ENCODE peak calls at places on chromosomes 16 and 17, in seven cellular contexts. T, K, U, G, C, W and N are unnamed samples. For H3K27me3, the result is how much of the 10 kb centered on the place peaks cover.

GRCh38 chr16:27839419-27839818 is 224.1 kb downstream of the GSG1L start:
- DNase-seq in T (peak), K (no peak), U (peak), G (no peak), C (no peak), W (no peak), N (no peak)

GRCh38 chr17:50297407-50297865 is 23.2 kb downstream of the TMEM92 start:
- DNase-seq in T (peak), K (peak), U (no peak), G (peak), C (peak), W (peak), N (peak)

GRCh38 chr17:18917506-18918032 is 34.4 kb upstream of the SLC5A10 start:
- DNase-seq in T (no peak), K (no peak), U (no peak), G (no peak), C (no peak), W (no peak), N (no peak)

GRCh38 chr17:30905742-30906100 is 317 bp downstream of the TEFM start:
- DNase-seq in T (no peak), K (no peak), U (no peak), G (no peak), C (no peak), W (no peak), N (no peak)

GRCh38 chr16:88911148-88911945 is 44.9 kb upstream of the PABPN1L start:
- DNase-seq in T (no peak), K (no peak), U (no peak), G (no peak), C (no peak), W (no peak), N (no peak)

GRCh38 chr17:41734139-41734948 is at the start of gene HAP1:
- DNase-seq in T (peak), K (no peak), U (no peak), G (peak), C (no peak), W (peak), N (no peak)

GRCh38 chr17:63842173-63842539 is 329 bp downstream of the SMARCD2 start:
- DNase-seq in T (peak), K (peak), U (peak), G (peak), C (no peak), W (peak), N (no peak)

GRCh38 chr17:76529224-76529642 is 8.3 kb downstream of the CYGB start:
- DNase-seq in T (no peak), K (peak), U (peak), G (peak), C (no peak), W (peak), N (no peak)

GRCh38 chr16:21610006-21610544 is 10.7 kb downstream of the METTL9 start:
- DNase-seq in T (peak), K (no peak), U (no peak), G (no peak), C (no peak), W (no peak), N (no peak)

GRCh38 chr16:77951788-77952187 is 70.6 kb upstream of the CLEC3A start:
- DNase-seq in T (peak), K (no peak), U (no peak), G (peak), C (no peak), W (no peak), N (no peak)

GRCh38 chr17:63442549-63443035 is 3.5 kb downstream of the CYB561 start:
- DNase-seq in T (peak), K (no peak), U (no peak), G (no peak), C (no peak), W (no peak), N (no peak)

GRCh38 chr17:62919388-62919787 is 46.6 kb upstream of the TANC2 start:
- DNase-seq in T (no peak), K (no peak), U (peak), G (no peak), C (no peak), W (no peak), N (no peak)

GRCh38 chr17:21157586-21158370 is 31.0 kb downstream of the DHRS7B start:
- DNase-seq in T (no peak), K (no peak), U (no peak), G (no peak), C (no peak), W (no peak), N (no peak)

GRCh38 chr16:70508752-70509151 is 14.6 kb downstream of the COG4 start:
- DNase-seq in T (no peak), K (no peak), U (no peak), G (no peak), C (no peak), W (no peak), N (no peak)

GRCh38 chr17:10713336-10713735 is 15.9 kb downstream of the ADPRM start:
- DNase-seq in T (no peak), K (no peak), U (no peak), G (no peak), C (no peak), W (no peak), N (no peak)

GRCh38 chr17:18141210-18141803 is 32.8 kb downstream of the MYO15A start:
- DNase-seq in T (peak), K (peak), U (peak), G (peak), C (no peak), W (no peak), N (no peak)

GRCh38 chr17:35603674-35604073 is 16.6 kb downstream of the AP2B1 start:
- DNase-seq in T (no peak), K (no peak), U (no peak), G (no peak), C (no peak), W (no peak), N (no peak)

GRCh38 chr17:18026408-18026776 is 12.6 kb downstream of the ATPAF2 start:
- DNase-seq in T (no peak), K (no peak), U (peak), G (peak), C (peak), W (peak), N (no peak)

GRCh38 chr17:27207073-27207511 is 86.8 kb upstream of the WSB1 start:
- DNase-seq in T (no peak), K (no peak), U (peak), G (no peak), C (no peak), W (no peak), N (no peak)

GRCh38 chr16:56631832-56632159 is 663 bp upstream of the MT1M start:
- DNase-seq in T (no peak), K (no peak), U (no peak), G (no peak), C (no peak), W (no peak), N (no peak)

GRCh38 chr16:56632160-56632847 is at the start of gene MT1M:
- DNase-seq in T (peak), K (peak), U (no peak), G (peak), C (no peak), W (peak), N (no peak)

GRCh38 chr16:56631197-56631596 is 1.3 kb upstream of the MT1M start:
- DNase-seq in T (no peak), K (no peak), U (no peak), G (no peak), C (no peak), W (no peak), N (no peak)

GRCh38 chr16:56633535-56633934 is 1.1 kb downstream of the MT1M start:
- DNase-seq in T (no peak), K (no peak), U (no peak), G (no peak), C (no peak), W (no peak), N (no peak)

DNA sequence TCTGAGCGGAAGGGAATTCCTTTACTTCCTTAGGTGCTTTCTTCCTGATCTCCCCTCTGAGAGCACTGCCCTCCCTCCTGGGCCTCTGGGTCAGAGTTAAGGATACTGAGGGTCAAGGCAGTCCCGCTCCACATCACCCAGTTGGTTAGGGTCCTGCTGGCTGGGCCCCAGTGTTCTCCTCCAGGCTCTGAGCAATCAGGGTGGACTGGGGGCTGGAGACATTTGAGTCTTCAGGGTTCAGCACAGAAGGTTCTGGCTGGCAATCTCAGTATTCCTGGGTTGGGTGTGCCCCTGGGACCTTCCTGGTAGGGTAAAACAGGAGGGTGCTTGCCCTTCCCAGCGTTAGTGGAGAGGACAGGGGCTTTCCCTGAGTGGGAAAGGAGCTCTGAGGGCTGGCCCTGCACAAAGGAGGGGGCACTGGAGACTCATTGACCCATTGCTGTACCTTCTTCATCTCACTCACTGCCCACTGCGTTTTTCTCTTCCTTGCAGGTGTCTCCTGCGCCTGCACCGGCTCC is 448 bp downstream of the MT1M start:
- DNase-seq in T (no peak), K (no peak), U (no peak), G (no peak), C (no peak), W (no peak), N (no peak)
- H3K27ac ChIP-seq in T (no peak), K (peak), U (no peak), G (peak), C (no peak), W (peak), N (no peak)

GRCh38 chr17:48621410-48622387 is 4.5 kb downstream of the HOXB9 start:
- DNase-seq in T (no peak), K (no peak), U (no peak), G (no peak), C (no peak), W (no peak), N (no peak)
- H3K27me3 ChIP-seq in T (half or more), K (under half), U (half or more), G (half or more), C (half or more), W (under half), N (half or more)

DNA sequence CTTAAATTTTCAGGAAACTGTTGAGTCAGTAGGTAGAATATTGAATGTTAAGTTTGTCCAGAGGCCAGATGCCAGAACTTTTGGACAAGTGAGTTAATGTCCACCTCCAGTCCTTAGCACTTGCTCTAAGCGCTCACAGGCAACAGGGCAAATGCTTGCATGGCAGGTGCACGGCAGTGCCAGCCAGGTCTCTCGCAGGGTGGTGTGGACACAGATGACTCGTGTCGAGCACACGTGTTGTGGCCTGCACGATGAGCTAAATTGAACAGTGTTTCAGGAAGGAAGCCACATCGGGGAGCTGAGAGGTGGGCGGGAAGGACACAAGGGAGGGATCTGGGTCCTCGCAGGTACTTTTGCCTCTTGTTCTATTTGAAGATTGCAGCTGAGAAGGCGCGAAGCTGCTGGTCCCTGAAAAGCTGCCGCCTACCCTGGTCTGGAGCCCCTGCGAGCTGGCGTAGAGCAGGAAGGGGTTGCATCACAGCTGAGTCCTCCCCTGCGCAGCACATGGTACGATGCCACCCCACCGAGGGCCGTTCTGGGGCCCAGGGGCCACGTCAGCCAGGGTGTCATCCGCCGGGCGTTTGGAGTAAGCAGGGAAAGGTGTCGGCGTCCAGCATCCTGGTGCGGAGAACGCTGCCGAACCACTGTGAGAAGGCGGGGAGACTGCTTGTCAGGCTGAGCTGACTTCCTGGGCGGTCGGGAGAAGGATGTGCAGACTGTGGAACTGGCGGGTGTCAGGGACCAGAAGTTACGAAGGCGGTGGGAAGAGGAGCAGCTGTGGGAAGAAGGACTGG is 6.3 kb downstream of the RAB40C start:
- DNase-seq in T (no peak), K (no peak), U (no peak), G (peak), C (no peak), W (no peak), N (no peak)
- H3K27ac ChIP-seq in T (no peak), K (no peak), U (no peak), G (peak), C (no peak), W (peak), N (no peak)

DNA sequence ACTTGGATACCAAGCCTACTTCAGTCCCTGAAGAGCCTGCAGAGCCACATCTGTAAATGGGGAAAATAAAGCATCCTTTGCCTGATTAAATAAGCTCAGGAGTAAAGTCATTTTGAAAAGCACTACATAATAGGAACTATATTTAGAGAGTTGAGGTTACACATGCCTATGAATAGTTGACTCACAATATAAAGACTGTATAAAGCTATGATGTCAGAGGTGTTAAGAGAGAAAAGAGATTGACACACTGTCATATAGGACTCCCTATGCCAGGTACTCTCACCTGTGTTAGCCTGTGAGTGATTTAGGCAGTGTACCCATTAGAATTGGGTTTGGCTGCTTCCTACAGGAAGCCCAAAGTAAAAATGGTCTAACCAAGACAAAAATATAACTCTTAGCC is 87.7 kb upstream of the CRHR1 start:
- DNase-seq in T (no peak), K (no peak), U (no peak), G (no peak), C (no peak), W (no peak), N (no peak)
- H3K27me3 ChIP-seq in T (under half), K (under half), U (under half), G (under half), C (under half), W (under half), N (under half)

GRCh38 chr16:4801962-4802658 is at the start of gene ROGDI:
- DNase-seq in T (peak), K (peak), U (peak), G (peak), C (peak), W (peak), N (peak)
- H3K27ac ChIP-seq in T (peak), K (peak), U (peak), G (peak), C (peak), W (peak), N (peak)

DNA sequence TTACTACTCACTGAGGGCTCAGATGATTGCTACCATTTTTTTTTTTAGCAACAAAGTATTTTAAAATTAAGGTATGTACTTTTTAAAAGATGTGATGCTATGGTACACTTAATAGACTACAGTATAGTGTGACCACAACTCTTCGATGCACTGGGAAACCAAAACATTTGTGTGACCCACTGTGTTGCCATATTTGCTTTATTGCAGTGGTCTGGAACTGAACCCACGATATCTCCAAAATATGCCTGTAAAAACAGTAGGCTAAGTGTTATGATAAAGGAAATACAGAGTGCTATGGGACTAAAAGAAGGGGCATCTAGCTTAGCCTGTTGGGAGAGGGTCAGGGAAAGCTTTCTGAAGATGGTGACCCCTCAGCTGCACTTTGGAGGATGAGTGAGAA is 41.6 kb upstream of the HNF1B start:
- DNase-seq in T (no peak), K (no peak), U (no peak), G (no peak), C (no peak), W (no peak), N (no peak)
- H3K27me3 ChIP-seq in T (under half), K (under half), U (under half), G (under half), C (under half), W (under half), N (under half)

GRCh38 chr17:80730739-80731138 is 186.1 kb downstream of the RPTOR start:
- DNase-seq in T (no peak), K (no peak), U (no peak), G (no peak), C (no peak), W (no peak), N (no peak)

GRCh38 chr17:80729016-80729415 is 184.4 kb downstream of the RPTOR start:
- DNase-seq in T (no peak), K (no peak), U (no peak), G (no peak), C (no peak), W (no peak), N (no peak)

GRCh38 chr17:80732268-80732667 is 187.6 kb downstream of the RPTOR start:
- DNase-seq in T (peak), K (no peak), U (peak), G (no peak), C (no peak), W (no peak), N (no peak)

GRCh38 chr17:80727409-80727755 is 182.7 kb downstream of the RPTOR start:
- DNase-seq in T (no peak), K (no peak), U (no peak), G (no peak), C (no peak), W (no peak), N (no peak)

DNA sequence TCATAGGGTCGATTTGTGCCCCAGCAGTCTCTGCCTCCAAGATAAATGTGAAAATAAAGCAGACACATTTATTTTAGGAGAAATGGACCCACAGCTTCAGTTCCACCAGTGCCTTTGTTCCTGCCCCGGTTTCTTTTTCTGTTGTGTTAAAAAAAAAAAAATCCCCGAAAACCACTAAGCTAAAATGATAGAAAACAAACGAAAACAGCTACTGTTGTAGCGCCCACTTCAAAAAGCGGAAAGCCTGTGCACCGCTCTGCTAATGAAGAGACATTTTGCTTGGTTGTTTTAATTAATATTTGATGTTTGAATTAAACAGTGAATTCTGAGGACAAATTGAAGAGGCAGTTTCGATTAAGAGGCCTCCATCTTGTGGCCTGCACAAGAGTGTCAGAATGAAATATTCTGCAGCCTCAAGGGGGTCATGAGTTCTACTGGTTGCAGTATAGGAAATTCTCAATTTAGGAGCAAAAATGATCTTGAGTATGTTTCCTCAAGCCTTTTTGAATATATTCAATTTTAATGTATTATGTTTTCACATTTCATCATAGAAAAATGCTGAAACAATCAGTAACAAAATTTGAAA is 186.7 kb downstream of the RPTOR start:
- DNase-seq in T (no peak), K (no peak), U (no peak), G (no peak), C (no peak), W (no peak), N (no peak)
- H3K27ac ChIP-seq in T (no peak), K (no peak), U (no peak), G (no peak), C (peak), W (no peak), N (peak)

GRCh38 chr16:85128079-85128837 is 16.0 kb upstream of the CIBAR2 start:
- DNase-seq in T (no peak), K (no peak), U (no peak), G (no peak), C (no peak), W (no peak), N (no peak)
- H3K27me3 ChIP-seq in T (under half), K (under half), U (under half), G (under half), C (under half), W (under half), N (under half)

DNA sequence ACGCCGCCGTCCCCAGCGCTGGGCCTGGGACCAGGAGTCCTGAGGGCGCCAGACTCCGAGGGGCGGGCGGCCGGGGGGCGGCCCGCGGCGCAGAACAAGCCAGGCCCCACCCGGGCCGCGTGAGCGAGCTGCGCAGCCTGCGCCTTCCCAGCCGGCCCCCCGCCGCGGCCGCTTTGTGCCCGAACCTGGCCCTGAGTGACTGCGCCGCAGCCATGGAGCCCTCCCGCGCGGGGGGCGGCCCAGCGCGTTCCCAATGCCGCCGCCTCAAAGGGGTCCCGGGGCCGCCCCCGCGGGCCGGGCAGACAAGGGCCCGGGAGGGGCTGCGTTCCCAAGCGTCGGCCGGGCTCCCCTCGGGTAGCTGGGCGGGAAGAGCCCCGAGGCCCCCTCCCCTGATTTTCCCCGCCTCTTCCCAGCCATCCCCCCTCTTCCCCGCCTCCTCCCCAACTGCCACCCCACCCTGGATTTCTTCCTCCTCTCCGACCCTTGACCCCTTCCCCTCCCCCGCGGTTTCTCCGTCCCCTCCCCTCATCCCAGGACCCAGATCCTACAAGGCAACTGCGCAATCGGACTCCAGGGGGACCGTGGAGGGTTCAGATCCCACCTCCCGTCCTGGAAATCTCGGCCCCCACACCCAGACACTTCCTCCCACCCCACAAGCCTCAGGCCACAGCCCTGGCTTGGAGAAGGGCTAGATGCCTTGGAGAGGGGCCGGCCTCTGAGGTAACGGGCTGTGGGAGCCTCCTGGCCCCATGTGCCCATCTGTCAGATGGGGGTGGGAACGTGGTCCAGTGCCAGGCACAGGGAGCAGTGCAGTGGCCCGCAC is 17.1 kb downstream of the ZNF423 start:
- DNase-seq in T (no peak), K (no peak), U (no peak), G (no peak), C (no peak), W (no peak), N (no peak)
- H3K27ac ChIP-seq in T (peak), K (peak), U (no peak), G (no peak), C (no peak), W (peak), N (no peak)

GRCh38 chr17:74898376-74898946 is 5.0 kb upstream of the FADS6 start:
- DNase-seq in T (no peak), K (no peak), U (no peak), G (no peak), C (no peak), W (no peak), N (no peak)
- H3K27me3 ChIP-seq in T (under half), K (under half), U (under half), G (under half), C (under half), W (under half), N (under half)